ENCODE peak calls at places on chromosome 22, in four cellular contexts. B, V, G and Y are unnamed samples.

GRCh38 chr22:27226666-27227065 is 569.3 kb downstream of the MIAT start:
- DNase-seq in B (no peak), V (no peak), G (no peak), Y (no peak)

GRCh38 chr22:37157516-37158289 is 8.0 kb upstream of the IL2RB start:
- DNase-seq in B (no peak), V (no peak), G (no peak), Y (no peak)

GRCh38 chr22:38437416-38437815 is 17.6 kb downstream of the KCNJ4 start:
- DNase-seq in B (no peak), V (no peak), G (no peak), Y (no peak)

GRCh38 chr22:36930041-36930935 is 16.9 kb downstream of the CSF2RB start:
- DNase-seq in B (no peak), V (no peak), G (no peak), Y (no peak)

GRCh38 chr22:33006220-33006954 is 51.8 kb downstream of the SYN3 start:
- DNase-seq in B (no peak), V (no peak), G (no peak), Y (no peak)

GRCh38 chr22:29030618-29031235 is 30.9 kb downstream of the C22orf31 start:
- DNase-seq in B (peak; percentile 77), V (no peak), G (peak; percentile 62), Y (no peak)

GRCh38 chr22:44658371-44658953 is 43.5 kb upstream of the PRR5 start:
- DNase-seq in B (peak; percentile 84), V (no peak), G (no peak), Y (peak; percentile 59)

GRCh38 chr22:32389685-32390084 is 22.4 kb downstream of the RTCB start:
- DNase-seq in B (no peak), V (no peak), G (no peak), Y (no peak)

GRCh38 chr22:26617251-26618199 is at the start of gene CRYBB1:
- DNase-seq in B (no peak), V (no peak), G (peak; percentile 69), Y (peak; percentile 7)

GRCh38 chr22:40036126-40036525 is 41.4 kb downstream of the FAM83F start:
- DNase-seq in B (no peak), V (no peak), G (no peak), Y (no peak)

GRCh38 chr22:50475652-50476002 is 792 bp upstream of the SBF1 start:
- DNase-seq in B (no peak), V (no peak), G (no peak), Y (no peak)

GRCh38 chr22:32745251-32745995 is 56.1 kb upstream of the TIMP3 start:
- DNase-seq in B (peak; percentile 74), V (no peak), G (peak; percentile 72), Y (no peak)

GRCh38 chr22:27992294-27993165 is 73.5 kb upstream of the PITPNB start:
- DNase-seq in B (no peak), V (peak; percentile 42), G (no peak), Y (no peak)

GRCh38 chr22:49685686-49686085 is 142.0 kb downstream of the BRD1 start:
- DNase-seq in B (no peak), V (no peak), G (no peak), Y (no peak)

GRCh38 chr22:21651521-21652009 is 9.5 kb downstream of the SDF2L1 start:
- DNase-seq in B (no peak), V (no peak), G (no peak), Y (no peak)

GRCh38 chr22:50726643-50727340 is 11.2 kb upstream of the ACR start:
- DNase-seq in B (no peak), V (no peak), G (no peak), Y (no peak)

GRCh38 chr22:38786631-38787030 is 7.3 kb downstream of the DNAL4 start:
- DNase-seq in B (no peak), V (no peak), G (no peak), Y (no peak)

GRCh38 chr22:30754971-30755759 is 60.5 kb downstream of the OSBP2 start:
- DNase-seq in B (no peak), V (peak; percentile 62), G (peak; percentile 44), Y (peak; percentile 7)

GRCh38 chr22:28394711-28395110 is 284.9 kb downstream of the TTC28 start:
- DNase-seq in B (no peak), V (no peak), G (no peak), Y (no peak)

GRCh38 chr22:49657275-49657973 is 170.2 kb downstream of the BRD1 start:
- DNase-seq in B (peak; percentile 66), V (peak; percentile 80), G (no peak), Y (no peak)

GRCh38 chr22:41347066-41347859 is 34.5 kb upstream of the TEF start:
- DNase-seq in B (no peak), V (no peak), G (no peak), Y (no peak)

GRCh38 chr22:36948273-36949055 is 35.0 kb downstream of the CSF2RB start:
- DNase-seq in B (no peak), V (no peak), G (no peak), Y (no peak)

GRCh38 chr22:33666661-33667619 is 253.3 kb downstream of the LARGE1 start:
- DNase-seq in B (no peak), V (no peak), G (no peak), Y (no peak)

GRCh38 chr22:36961626-36962025 is 48.2 kb downstream of the CSF2RB start:
- DNase-seq in B (no peak), V (no peak), G (no peak), Y (no peak)

GRCh38 chr22:50267591-50268390 is 2.4 kb downstream of the MAPK11 start:
- DNase-seq in B (peak; percentile 78), V (no peak), G (no peak), Y (no peak)

GRCh38 chr22:29750029-29750428 is 16.8 kb downstream of the ZMAT5 start:
- DNase-seq in B (no peak), V (no peak), G (no peak), Y (no peak)

GRCh38 chr22:44091021-44091721 is 67.1 kb downstream of the PARVB start:
- DNase-seq in B (no peak), V (no peak), G (no peak), Y (no peak)

GRCh38 chr22:22156716-22157499 is 87.7 kb upstream of the VPREB1 start:
- DNase-seq in B (no peak), V (peak; percentile 71), G (peak; percentile 52), Y (no peak)

GRCh38 chr22:26461188-26461810 is 22.3 kb downstream of the HPS4 start:
- DNase-seq in B (peak; percentile 63), V (peak; percentile 55), G (no peak), Y (no peak)

DNA sequence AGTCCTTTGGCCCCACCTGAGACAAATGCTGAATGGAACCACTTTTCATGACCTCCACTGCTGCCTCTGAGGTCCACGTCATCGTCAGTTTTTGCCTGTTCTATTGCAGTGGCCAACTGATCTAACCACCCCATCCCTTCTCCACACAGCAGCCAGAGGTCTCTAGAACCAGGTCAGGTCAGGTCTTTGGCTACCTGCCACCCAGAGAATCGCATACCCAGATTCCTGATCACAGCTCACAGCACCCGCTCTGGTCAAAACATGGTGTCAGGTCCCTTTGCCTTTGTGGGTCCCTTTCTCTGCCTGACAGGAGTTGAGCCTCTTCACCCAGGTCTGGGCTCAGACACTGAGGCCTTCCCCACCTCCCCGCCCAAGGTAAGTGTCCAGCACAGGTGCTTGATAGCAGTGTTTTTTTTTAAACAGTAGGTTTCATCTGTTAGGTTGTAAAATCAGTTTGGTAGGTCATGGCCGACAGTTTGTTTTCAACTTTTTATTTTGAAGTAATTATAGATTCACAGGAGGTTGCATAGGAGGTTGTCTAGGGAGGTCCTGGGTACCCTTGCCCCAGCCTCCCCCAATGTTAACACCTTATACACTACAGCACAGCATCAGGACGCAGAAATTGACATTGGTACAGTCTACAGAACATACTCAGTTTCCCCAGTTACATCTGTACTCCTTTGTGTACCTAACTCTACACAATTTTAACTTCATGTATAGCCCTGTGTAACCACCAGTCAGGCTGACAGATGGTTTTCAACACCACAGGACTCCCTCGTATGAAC is 6.9 kb downstream of the C22orf39 start:
- DNase-seq in B (peak; percentile 43), V (no peak), G (no peak), Y (no peak)
- H3K4me3 ChIP-seq in B (no peak overlapping the region), V (no peak overlapping the region), G (no peak overlapping the region), Y (no peak overlapping the region)

DNA sequence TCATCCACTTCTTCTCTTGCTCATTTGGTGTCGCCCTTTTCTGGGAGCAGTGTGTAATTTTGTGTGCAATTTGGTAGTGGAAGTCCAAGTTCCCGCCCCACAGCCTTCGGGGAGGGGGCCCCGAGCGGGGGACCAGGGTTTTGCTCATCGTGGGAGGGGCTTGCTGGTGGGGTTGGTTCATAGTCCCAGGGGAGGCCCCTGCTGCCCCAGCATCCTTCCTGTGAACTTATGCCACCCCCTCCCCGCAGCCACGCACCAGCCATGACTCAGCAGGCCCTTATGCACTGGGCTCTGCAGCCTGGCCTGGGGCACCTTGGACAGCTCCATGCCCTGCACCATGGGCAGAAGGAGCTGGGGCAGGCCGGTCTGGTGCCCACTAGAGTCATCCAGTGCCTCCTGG is 1183.6 kb downstream of the BRD1 start:
- DNase-seq in B (no peak), V (no peak), G (no peak), Y (no peak)
- TF ChIP-seq CTCF in B (no peak), V (no peak), G (no peak), Y (no peak)

GRCh38 chr22:46604306-46604690 is 15.9 kb upstream of the GRAMD4 start:
- DNase-seq in B (peak; percentile 24), V (peak; percentile 57), G (no peak), Y (no peak)
- H3K4me3 ChIP-seq in B (no peak overlapping the region), V (no peak overlapping the region), G (no peak overlapping the region), Y (peak overlapping the region; percentile 6)

DNA sequence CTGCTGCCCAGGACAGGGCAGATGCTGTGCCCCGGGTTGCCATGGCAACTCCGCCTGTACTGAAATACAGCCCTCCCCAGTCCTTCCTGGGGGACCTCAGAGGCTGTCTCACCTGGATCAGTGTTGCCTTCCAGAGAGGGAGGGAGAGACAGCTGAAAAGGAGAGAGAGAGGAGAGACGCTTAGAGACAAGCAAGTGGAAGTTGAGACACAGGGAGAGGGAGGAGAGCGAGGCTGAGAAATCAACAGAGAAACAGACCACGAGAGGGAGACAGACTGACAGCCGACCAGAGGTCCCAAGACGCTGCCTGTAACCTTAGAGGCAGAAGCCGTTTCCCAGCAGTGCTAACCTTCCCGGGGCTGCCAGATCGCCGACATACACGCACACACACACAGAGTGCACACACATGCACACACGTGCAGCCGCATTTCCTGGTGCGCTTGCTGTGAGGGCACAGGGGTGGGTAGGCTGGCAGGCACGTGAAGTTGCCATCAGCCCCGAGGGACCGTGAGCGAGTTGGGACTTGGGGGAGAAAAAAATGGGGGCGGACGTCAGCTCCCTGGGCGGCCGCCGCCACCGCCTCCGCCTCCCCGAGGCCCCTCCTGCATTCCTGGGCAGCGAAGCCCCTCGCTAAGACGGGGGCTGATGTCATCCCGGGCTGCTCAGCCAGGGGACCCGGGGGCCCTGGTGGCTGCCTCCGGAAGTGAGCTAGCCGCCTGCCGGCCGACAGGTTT is 88.6 kb upstream of the CRYBB3 start:
- DNase-seq in B (peak; percentile 55), V (peak; percentile 75), G (peak; percentile 42), Y (peak; percentile 17)
- TF ChIP-seq CTCF in B (peak; percentile 54), V (peak; percentile 74), G (peak; percentile 63), Y (peak; percentile 68)

GRCh38 chr22:35542157-35542971 is 1.7 kb downstream of the RASD2 start:
- DNase-seq in B (no peak), V (no peak), G (no peak), Y (no peak)

GRCh38 chr22:35544189-35544588 is 3.6 kb downstream of the RASD2 start:
- DNase-seq in B (no peak), V (no peak), G (no peak), Y (no peak)

GRCh38 chr22:35541254-35541748 is 670 bp downstream of the RASD2 start:
- DNase-seq in B (no peak), V (no peak), G (no peak), Y (no peak)

GRCh38 chr22:35543702-35544101 is 3.1 kb downstream of the RASD2 start:
- DNase-seq in B (no peak), V (no peak), G (no peak), Y (no peak)

GRCh38 chr22:35542972-35543516 is 2.4 kb downstream of the RASD2 start:
- DNase-seq in B (no peak), V (no peak), G (no peak), Y (no peak)
- H3K4me3 ChIP-seq in B (peak overlapping the region; percentile 71), V (no peak overlapping the region), G (no peak overlapping the region), Y (no peak overlapping the region)

GRCh38 chr22:18078329-18079041 is 695 bp downstream of the PEX26 start:
- DNase-seq in B (peak; percentile 36), V (no peak), G (no peak), Y (no peak)
- TF ChIP-seq CTCF in B (no peak), V (no peak), G (no peak), Y (peak; percentile 20)